ENCODE peak calls at places on chromosomes 7 and 10, in five cellular contexts. S, F, C, W and A are unnamed samples.

GRCh38 chr10:6409982-6410694 is 169.9 kb downstream of the PRKCQ start:
- DNase-seq in S (no peak), F (no peak), C (no peak), W (no peak), A (peak; percentile 65)

GRCh38 chr7:98617051-98617959 is at the start of gene NPTX2:
- DNase-seq in S (peak; percentile 84), F (peak; percentile 95), C (no peak), W (peak; percentile 92), A (peak; percentile 6)

GRCh38 chr7:152896217-152896616 is 136.7 kb downstream of the ACTR3B start:
- DNase-seq in S (no peak), F (no peak), C (no peak), W (no peak), A (no peak)

GRCh38 chr7:12567015-12567414 is 3.5 kb upstream of the SCIN start:
- DNase-seq in S (no peak), F (no peak), C (no peak), W (no peak), A (no peak)

GRCh38 chr7:132739271-132739955 is 163.1 kb upstream of the PLXNA4 start:
- DNase-seq in S (peak; percentile 63), F (no peak), C (peak; percentile 68), W (no peak), A (peak; percentile 96)

GRCh38 chr10:78283069-78283682 is 249.5 kb downstream of the RPS24 start:
- DNase-seq in S (no peak), F (no peak), C (no peak), W (peak; percentile 77), A (no peak)

GRCh38 chr7:75629042-75629441 is 109.7 kb downstream of the HIP1 start:
- DNase-seq in S (no peak), F (no peak), C (no peak), W (peak; percentile 43), A (no peak)

GRCh38 chr10:9342865-9343450 is 1288.5 kb downstream of the GATA3 start:
- DNase-seq in S (no peak), F (no peak), C (peak; percentile 36), W (peak; percentile 84), A (peak; percentile 35)

GRCh38 chr7:99392046-99392445 is 16.4 kb downstream of the PDAP1 start:
- DNase-seq in S (no peak), F (no peak), C (no peak), W (no peak), A (no peak)

GRCh38 chr10:52121688-52122087 is 192.4 kb upstream of the DKK1 start:
- DNase-seq in S (no peak), F (no peak), C (no peak), W (no peak), A (peak; percentile 22)

GRCh38 chr7:144622751-144623150 is 213.1 kb downstream of the TPK1 start:
- DNase-seq in S (no peak), F (no peak), C (no peak), W (no peak), A (no peak)

GRCh38 chr10:73803680-73804286 is 7.6 kb downstream of the NDST2 start:
- DNase-seq in S (no peak), F (no peak), C (no peak), W (no peak), A (no peak)

GRCh38 chr7:14233026-14233897 is 243.8 kb upstream of the ETV1 start:
- DNase-seq in S (no peak), F (no peak), C (no peak), W (no peak), A (no peak)

GRCh38 chr7:74290590-74290950 is 1.4 kb downstream of the CLIP2 start:
- DNase-seq in S (no peak), F (no peak), C (no peak), W (no peak), A (no peak)
- H3K4me3 ChIP-seq in S (no peak overlapping the region), F (peak overlapping the region; percentile 55), C (peak overlapping the region; percentile 88), W (peak overlapping the region; percentile 90), A (peak overlapping the region; percentile 88)

GRCh38 chr10:103451091-103451801 is 924 bp downstream of the CALHM2 start:
- DNase-seq in S (peak; percentile 86), F (no peak), C (peak; percentile 25), W (no peak), A (peak; percentile 65)

GRCh38 chr10:103450201-103450695 is 1.9 kb downstream of the CALHM2 start:
- DNase-seq in S (no peak), F (no peak), C (no peak), W (no peak), A (no peak)

GRCh38 chr10:103447187-103447586 is 5.0 kb downstream of the CALHM2 start:
- DNase-seq in S (no peak), F (no peak), C (no peak), W (no peak), A (no peak)

GRCh38 chr10:103449208-103450144 is 2.7 kb downstream of the CALHM2 start:
- DNase-seq in S (no peak), F (no peak), C (no peak), W (no peak), A (no peak)

DNA sequence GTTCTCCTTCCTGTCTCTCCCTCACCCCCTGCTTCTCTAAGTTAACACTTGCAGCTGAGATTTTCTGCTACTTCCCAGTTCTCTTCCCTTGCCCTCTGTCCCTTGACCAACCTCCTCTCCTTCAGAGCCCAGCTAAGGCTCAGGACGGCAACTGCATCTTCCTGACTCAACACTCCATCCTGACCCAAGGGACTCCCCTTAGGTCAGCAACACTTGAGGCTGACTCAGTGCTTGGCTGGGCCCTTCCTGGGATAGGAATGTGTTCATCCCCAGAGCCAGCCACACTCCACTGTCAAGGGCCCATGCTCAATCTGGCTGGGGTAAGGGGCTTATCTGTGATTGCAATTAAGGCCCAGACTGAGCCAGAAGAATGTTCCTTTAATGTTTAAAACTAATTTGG is 3.4 kb downstream of the CALHM2 start:
- DNase-seq in S (peak; percentile 67), F (no peak), C (no peak), W (no peak), A (peak; percentile 87)
- H3K4me3 ChIP-seq in S (no peak overlapping the region), F (no peak overlapping the region), C (no peak overlapping the region), W (no peak overlapping the region), A (peak overlapping the region; percentile 29)

GRCh38 chr10:43591303-43591904 is 14.8 kb upstream of the ZNF485 start:
- DNase-seq in S (no peak), F (no peak), C (no peak), W (no peak), A (no peak)

GRCh38 chr10:43598447-43598846 is 7.8 kb upstream of the ZNF485 start:
- DNase-seq in S (peak; percentile 50), F (no peak), C (no peak), W (no peak), A (peak; percentile 56)

GRCh38 chr10:43595739-43596298 is 10.4 kb upstream of the ZNF485 start:
- DNase-seq in S (no peak), F (no peak), C (no peak), W (no peak), A (no peak)

GRCh38 chr10:43596546-43596945 is 9.7 kb upstream of the ZNF485 start:
- DNase-seq in S (no peak), F (no peak), C (no peak), W (no peak), A (no peak)

DNA sequence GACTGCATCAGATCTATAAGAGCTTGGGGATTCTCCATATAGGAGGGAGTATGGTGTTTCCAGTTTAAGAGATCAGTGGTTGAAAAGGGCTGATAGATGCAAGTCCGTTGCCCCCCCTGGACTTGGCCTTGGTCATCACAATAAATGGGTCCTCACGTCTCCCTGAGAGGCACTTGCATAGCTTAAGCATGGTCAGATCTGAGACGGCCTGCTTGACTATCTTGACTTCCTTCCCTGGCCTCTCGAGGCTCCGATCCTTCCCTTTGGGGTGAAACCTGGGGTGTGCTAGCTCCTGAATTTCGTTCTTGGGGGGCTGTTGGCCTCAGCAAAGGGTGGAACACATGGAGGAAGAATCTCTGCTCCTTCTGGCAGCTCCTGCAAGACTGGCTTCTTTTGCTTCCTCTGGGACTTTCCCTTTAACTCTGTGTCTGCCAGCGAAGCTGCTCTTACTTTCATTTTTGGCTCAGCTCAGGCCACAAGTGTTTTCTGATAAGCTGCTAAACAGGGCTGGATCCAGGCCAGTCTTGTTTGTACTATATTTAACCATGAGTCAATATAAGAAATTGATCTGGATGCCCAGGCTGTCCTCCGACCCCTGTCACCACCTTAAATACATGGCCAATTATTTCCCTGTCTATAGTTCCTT is 11.2 kb upstream of the ZNF485 start:
- DNase-seq in S (peak; percentile 30), F (no peak), C (no peak), W (no peak), A (peak; percentile 36)
- H3K4me3 ChIP-seq in S (no peak overlapping the region), F (no peak overlapping the region), C (no peak overlapping the region), W (no peak overlapping the region), A (peak overlapping the region; percentile 47)

DNA sequence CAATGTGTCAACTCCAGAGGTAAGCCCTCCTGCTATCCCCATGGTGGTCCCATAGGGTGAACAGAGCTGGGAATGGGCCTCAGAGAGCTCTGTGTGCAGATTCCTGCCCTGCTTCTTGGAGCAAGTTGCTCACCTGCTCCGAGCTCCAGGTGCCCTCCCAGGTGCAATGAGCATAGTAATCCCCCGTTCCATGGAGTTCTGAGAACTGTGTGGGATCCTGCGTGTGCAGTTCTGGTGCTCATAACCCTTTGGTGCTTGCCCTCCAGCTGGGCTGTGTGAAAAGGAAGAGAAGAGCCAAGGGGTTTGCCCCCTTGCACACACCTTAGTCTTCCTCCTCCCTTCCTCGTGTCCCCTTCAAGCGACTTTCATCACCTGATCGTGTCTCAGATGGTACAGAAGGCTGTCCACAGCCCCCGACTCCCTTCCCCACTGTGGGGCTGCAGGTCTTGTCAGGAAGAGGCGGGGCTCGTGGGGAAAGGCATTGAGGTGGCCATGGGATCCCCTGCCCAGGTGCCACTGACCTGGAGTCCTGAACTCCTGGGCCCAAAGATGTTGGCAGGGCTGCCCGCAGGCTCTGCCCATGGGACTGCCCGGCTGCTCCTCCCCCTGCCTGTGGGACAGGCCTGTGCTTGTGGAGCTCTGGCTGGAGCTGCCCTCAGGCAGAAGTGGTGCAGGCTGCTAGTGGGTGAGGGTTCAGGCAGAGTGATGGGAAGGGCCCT is 21.9 kb upstream of the ZNF488 start:
- DNase-seq in S (no peak), F (no peak), C (peak; percentile 26), W (no peak), A (no peak)
- H3K4me3 ChIP-seq in S (no peak overlapping the region), F (no peak overlapping the region), C (no peak overlapping the region), W (no peak overlapping the region), A (no peak overlapping the region)